ENCODE peak calls at places on chromosomes 16 and 17, in six cellular contexts. L is lower lobe of right lung, Q is endothelial cell, E is PC-3, J is heart right ventricle, M is Peyer's patch. Y is an unnamed sample.

GRCh38 chr16:84362410-84362809 is 5.9 kb upstream of the ATP2C2 start:
- DNase-seq in Q (no peak), J (no peak), E (peak; percentile 64), M (no peak), L (no peak), Y (no peak)

GRCh38 chr17:41555105-41555887 is 16.6 kb downstream of the KRT9 start:
- DNase-seq in M (no peak), J (no peak), Q (no peak), E (no peak), L (no peak), Y (no peak)

GRCh38 chr17:73984981-73985380 is 218.5 kb upstream of the RPL38 start:
- DNase-seq in Q (no peak), L (no peak), J (no peak), E (no peak), M (no peak), Y (no peak)

GRCh38 chr16:84800118-84800517 is 19.7 kb upstream of the CRISPLD2 start:
- DNase-seq in Q (no peak), E (no peak), M (no peak), J (no peak), L (no peak), Y (no peak)

GRCh38 chr17:4487820-4488716 is 10.6 kb upstream of the SPNS2 start:
- DNase-seq in Q (no peak), M (no peak), J (no peak), E (no peak), L (no peak), Y (no peak)

GRCh38 chr17:29138991-29139682 is 41.1 kb downstream of the MYO18A start:
- DNase-seq in J (peak; percentile 68), Q (peak; percentile 39), M (peak; percentile 55), E (no peak), L (peak; percentile 75), Y (no peak)

GRCh38 chr16:4051591-4051990 is 64.7 kb downstream of the ADCY9 start:
- DNase-seq in J (no peak), L (no peak), M (no peak), E (no peak), Q (no peak), Y (no peak)

GRCh38 chr16:9695152-9695551 is 487.1 kb downstream of the GRIN2A start:
- DNase-seq in Q (no peak), J (no peak), M (no peak), L (no peak), E (no peak), Y (no peak)

GRCh38 chr17:48547839-48548686 is 3.2 kb upstream of the HOXB2 start:
- DNase-seq in E (no peak), L (no peak), J (no peak), M (no peak), Q (no peak), Y (no peak)

GRCh38 chr17:47604268-47604927 is 45.3 kb upstream of the KPNB1 start:
- DNase-seq in Q (no peak), M (no peak), J (no peak), E (no peak), L (no peak), Y (no peak)

GRCh38 chr17:40093005-40093579 is 7.3 kb downstream of the NR1D1 start:
- DNase-seq in Q (no peak), J (no peak), M (no peak), L (no peak), E (no peak), Y (no peak)

GRCh38 chr16:84976644-84977400 is 34.5 kb downstream of the ZDHHC7 start:
- DNase-seq in M (no peak), J (peak; percentile 55), L (peak; percentile 83), Q (no peak), E (no peak), Y (no peak)

GRCh38 chr17:56891751-56892150 is 22.1 kb downstream of the TRIM25 start:
- DNase-seq in E (no peak), L (peak; percentile 65), J (peak; percentile 44), Q (peak; percentile 44), M (no peak), Y (no peak)

GRCh38 chr17:66727634-66728570 is 107.0 kb upstream of the CACNG5 start:
- DNase-seq in L (peak; percentile 61), Q (peak; percentile 79), J (peak; percentile 40), E (peak; percentile 69), M (peak; percentile 58), Y (peak; percentile 20)

GRCh38 chr17:66673668-66674276 is 161.1 kb upstream of the CACNG5 start:
- DNase-seq in L (no peak), M (peak; percentile 52), Q (peak; percentile 65), J (no peak), E (peak; percentile 92), Y (no peak)

GRCh38 chr16:85514601-85515318 is 98.4 kb upstream of the GSE1 start:
- DNase-seq in E (peak; percentile 84), J (peak; percentile 60), M (no peak), L (peak; percentile 72), Q (no peak), Y (peak; percentile 28)

GRCh38 chr17:37429039-37429438 is 22.4 kb downstream of the TADA2A start:
- DNase-seq in E (no peak), L (no peak), M (no peak), J (no peak), Q (no peak), Y (no peak)

GRCh38 chr16:9946022-9946720 is 236.1 kb downstream of the GRIN2A start:
- DNase-seq in M (no peak), Q (no peak), L (no peak), J (no peak), E (no peak), Y (no peak)

GRCh38 chr17:82551779-82552457 is 32.4 kb downstream of the FOXK2 start:
- DNase-seq in Q (peak; percentile 68), M (peak; percentile 76), E (peak; percentile 77), J (peak; percentile 65), L (peak; percentile 89), Y (no peak)

GRCh38 chr16:82506734-82507133 is 120.0 kb upstream of the CDH13 start:
- DNase-seq in J (no peak), M (no peak), Q (no peak), L (no peak), E (no peak), Y (no peak)

GRCh38 chr16:87384162-87384999 is 805 bp upstream of the FBXO31 start:
- DNase-seq in E (no peak), L (peak; percentile 72), M (peak; percentile 76), J (peak; percentile 67), Q (peak; percentile 55), Y (no peak)

GRCh38 chr16:69926241-69926640 is 24.9 kb upstream of the CLEC18A start:
- DNase-seq in J (no peak), M (no peak), L (no peak), E (no peak), Q (no peak), Y (no peak)

GRCh38 chr16:12318661-12319463 is 342.3 kb downstream of the SNX29 start:
- DNase-seq in E (no peak), Q (no peak), J (no peak), M (no peak), L (no peak), Y (no peak)

GRCh38 chr16:4327386-4327781 is 11.5 kb downstream of the GLIS2 start:
- DNase-seq in Q (no peak), M (no peak), J (no peak), E (no peak), L (no peak), Y (no peak)

GRCh38 chr16:70701036-70701435 is 15.2 kb upstream of the MTSS2 start:
- DNase-seq in Q (no peak), L (no peak), J (no peak), M (no peak), E (no peak), Y (no peak)

GRCh38 chr16:81601601-81602251 is 157.1 kb downstream of the CMIP start:
- DNase-seq in E (peak; percentile 35), Q (no peak), L (no peak), J (no peak), M (peak; percentile 35), Y (no peak)

GRCh38 chr17:33013596-33014375 is 22.1 kb downstream of the SPACA3 start:
- DNase-seq in E (no peak), J (no peak), L (no peak), Q (no peak), M (no peak), Y (no peak)

GRCh38 chr16:5851583-5851982 is 754.0 kb upstream of the EEF2KMT start:
- DNase-seq in M (no peak), E (peak; percentile 25), J (no peak), Q (no peak), L (no peak), Y (no peak)

GRCh38 chr17:559699-560378 is 154.8 kb downstream of the VPS53 start:
- DNase-seq in M (no peak), L (no peak), Q (no peak), E (peak; percentile 8), J (peak; percentile 23), Y (peak; percentile 4)

GRCh38 chr16:799948-800833 is at the start of gene GNG13:
- DNase-seq in J (no peak), L (no peak), M (no peak), Q (no peak), E (no peak), Y (no peak)

GRCh38 chr16:10808218-10808617 is 10.4 kb downstream of the TVP23A start:
- DNase-seq in E (no peak), J (no peak), Q (no peak), M (no peak), L (no peak), Y (no peak)

GRCh38 chr17:17152385-17152784 is 53.7 kb downstream of the PLD6 start:
- DNase-seq in Q (no peak), L (peak; percentile 66), E (no peak), J (peak; percentile 74), M (no peak), Y (no peak)

GRCh38 chr17:27353469-27354050 is 59.6 kb downstream of the WSB1 start:
- DNase-seq in E (peak; percentile 93), J (peak; percentile 94), Q (peak; percentile 97), L (peak; percentile 92), M (peak; percentile 93), Y (peak; percentile 61)